ENCODE peak calls at places on chromosomes 11 and 22, in nine cellular contexts. L, M, N, W, Q, V, A, F and J are unnamed samples.
A peak's percentile ranks its signal among the peaks of the same experiment; 100 is the strongest.

GRCh38 chr11:63573881-63574855 is 11.0 kb upstream of the PLAAT2 start:
- DNase-seq in L (no peak), M (peak; percentile 25), N (peak; percentile 85), W (peak; percentile 59), Q (no peak), V (peak; percentile 54), A (peak; percentile 80), F (peak; percentile 66), J (no peak)

GRCh38 chr11:61627831-61628753 is 47.2 kb upstream of the SYT7 start:
- DNase-seq in L (peak; percentile 75), M (no peak), N (peak; percentile 73), W (peak; percentile 65), Q (no peak), V (peak; percentile 81), A (peak; percentile 85), F (peak; percentile 55), J (no peak)

GRCh38 chr11:106231591-106231990 is 154.1 kb downstream of the AASDHPPT start:
- DNase-seq in L (no peak), M (no peak), N (peak; percentile 13), W (no peak), Q (no peak), V (no peak), A (no peak), F (peak; percentile 49), J (no peak)

GRCh38 chr11:134854391-134854991 is 442.4 kb upstream of the B3GAT1 start:
- DNase-seq in L (no peak), M (no peak), N (no peak), W (no peak), Q (no peak), V (no peak), A (no peak), F (no peak), J (no peak)

GRCh38 chr11:119727523-119728081 is 1.4 kb downstream of the NECTIN1 start:
- DNase-seq in L (peak; percentile 72), M (no peak), N (no peak), W (no peak), Q (no peak), V (peak; percentile 22), A (no peak), F (no peak), J (no peak)

GRCh38 chr11:122150484-122151124 is 34.6 kb upstream of the BLID start:
- DNase-seq in L (no peak), M (no peak), N (no peak), W (peak; percentile 53), Q (no peak), V (no peak), A (no peak), F (no peak), J (no peak)

GRCh38 chr11:87536565-87536964 is 498.8 kb downstream of the TMEM135 start:
- DNase-seq in L (no peak), M (no peak), N (no peak), W (no peak), Q (no peak), V (no peak), A (no peak), F (no peak), J (no peak)

GRCh38 chr11:111438846-111439520 is 59.9 kb upstream of the POU2AF1 start:
- DNase-seq in L (no peak), M (no peak), N (no peak), W (no peak), Q (no peak), V (no peak), A (peak; percentile 46), F (no peak), J (no peak)

GRCh38 chr11:112504056-112504455 is 243.4 kb upstream of the PLET1 start:
- DNase-seq in L (no peak), M (no peak), N (peak; percentile 28), W (no peak), Q (no peak), V (no peak), A (no peak), F (peak; percentile 15), J (no peak)

GRCh38 chr11:92253945-92254344 is 29.3 kb downstream of the FAT3 start:
- DNase-seq in L (no peak), M (no peak), N (no peak), W (no peak), Q (no peak), V (no peak), A (no peak), F (peak; percentile 28), J (no peak)

GRCh38 chr11:69657911-69658605 is 17.1 kb downstream of the LTO1 start:
- DNase-seq in L (peak; percentile 52), M (no peak), N (peak; percentile 33), W (no peak), Q (no peak), V (no peak), A (no peak), F (peak; percentile 61), J (no peak)

GRCh38 chr11:296976-297665 is 2.2 kb downstream of the IFITM5 start:
- DNase-seq in L (peak; percentile 60), M (no peak), N (no peak), W (no peak), Q (no peak), V (no peak), A (peak; percentile 63), F (no peak), J (no peak)

GRCh38 chr11:44140805-44141204 is 45.3 kb downstream of the EXT2 start:
- DNase-seq in L (no peak), M (no peak), N (no peak), W (no peak), Q (no peak), V (no peak), A (no peak), F (no peak), J (no peak)

GRCh38 chr11:1854132-1854948 is 1.5 kb downstream of the LSP1 start:
- DNase-seq in L (no peak), M (no peak), N (no peak), W (no peak), Q (no peak), V (no peak), A (no peak), F (no peak), J (no peak)

GRCh38 chr22:47204002-47204979 is 441.8 kb downstream of the TBC1D22A start:
- DNase-seq in L (no peak), M (no peak), N (no peak), W (no peak), Q (no peak), V (no peak), A (peak; percentile 72), F (no peak), J (no peak)

GRCh38 chr11:101583180-101584128 is at the start of gene TRPC6:
- DNase-seq in L (peak; percentile 65), M (no peak), N (peak; percentile 47), W (peak; percentile 43), Q (no peak), V (peak; percentile 85), A (peak; percentile 83), F (peak; percentile 11), J (no peak)
- H3K27ac ChIP-seq in L (peak within 1 kb of the TSS; percentile 69), M (no peak within 1 kb of the TSS), N (peak within 1 kb of the TSS; percentile 42), W (peak within 1 kb of the TSS; percentile 73), Q (no peak within 1 kb of the TSS), V (peak within 1 kb of the TSS; percentile 96), A (peak within 1 kb of the TSS; percentile 90), F (peak within 1 kb of the TSS; percentile 55), J (no peak within 1 kb of the TSS)

GRCh38 chr11:70760416-70761020 is 362.2 kb downstream of the CTTN start:
- DNase-seq in L (peak; percentile 45), M (no peak), N (no peak), W (no peak), Q (no peak), V (no peak), A (no peak), F (no peak), J (no peak)

GRCh38 chr11:70761906-70762196 is 363.5 kb downstream of the CTTN start:
- DNase-seq in L (no peak), M (no peak), N (no peak), W (no peak), Q (no peak), V (no peak), A (no peak), F (no peak), J (no peak)

GRCh38 chr11:70759846-70760245 is 361.5 kb downstream of the CTTN start:
- DNase-seq in L (peak; percentile 30), M (no peak), N (no peak), W (no peak), Q (no peak), V (no peak), A (peak; percentile 28), F (no peak), J (no peak)

GRCh38 chr11:70762810-70763209 is 364.5 kb downstream of the CTTN start:
- DNase-seq in L (peak; percentile 67), M (no peak), N (no peak), W (no peak), Q (no peak), V (peak; percentile 82), A (no peak), F (no peak), J (no peak)

DNA sequence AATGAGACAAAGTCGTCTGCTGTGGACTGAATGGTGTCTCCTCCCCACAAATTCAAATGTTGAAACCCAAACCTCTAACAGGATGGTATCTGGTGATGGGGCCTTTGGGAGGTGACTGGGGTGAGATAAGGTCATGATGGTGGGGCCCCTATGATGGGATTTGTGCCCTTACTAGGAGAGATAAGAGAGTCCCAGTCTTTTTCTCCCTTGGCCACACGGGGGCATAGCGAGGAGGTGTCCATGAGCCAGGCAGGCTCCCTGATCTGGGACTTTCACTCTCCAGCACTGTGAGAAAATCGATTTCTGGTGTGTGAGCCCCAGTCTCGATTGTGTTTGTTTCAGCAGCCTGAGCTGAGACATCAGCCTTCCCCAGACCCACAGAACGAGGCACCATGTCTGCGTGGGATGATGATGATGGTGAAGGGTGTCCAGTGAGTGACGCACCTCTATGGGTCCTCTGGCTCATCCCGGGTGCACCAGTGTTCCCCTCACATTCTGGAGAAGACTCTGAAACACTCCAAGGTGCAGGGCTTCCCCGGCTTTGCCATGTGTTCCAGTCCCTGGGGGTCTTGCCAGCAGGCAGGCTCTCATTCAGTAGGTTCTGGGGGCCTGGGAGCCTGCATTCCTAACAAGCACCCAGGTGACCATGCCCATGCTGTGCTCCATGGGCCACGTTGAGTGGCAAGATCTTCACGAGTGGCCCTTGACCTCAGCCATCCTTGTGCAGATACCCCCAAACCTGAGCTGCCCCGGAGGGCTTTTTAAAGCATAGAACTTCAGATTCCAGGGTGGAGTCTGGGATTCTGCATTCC is 363.0 kb downstream of the CTTN start:
- DNase-seq in L (peak; percentile 13), M (no peak), N (no peak), W (no peak), Q (no peak), V (no peak), A (no peak), F (no peak), J (no peak)
- H3K9me3 ChIP-seq in L (no peaks in the 10 kb centered on the region), M (no peaks in the 10 kb centered on the region), N (peaks cover 2% of the 10 kb centered on the region), W (peaks cover 4% of the 10 kb centered on the region), Q (peaks cover 15% of the 10 kb centered on the region), V (no peaks in the 10 kb centered on the region), A (no peaks in the 10 kb centered on the region), F (no peaks in the 10 kb centered on the region), J (peaks cover 5% of the 10 kb centered on the region)

GRCh38 chr22:42901790-42902508 is 44.9 kb upstream of the ARFGAP3 start:
- DNase-seq in L (no peak), M (no peak), N (no peak), W (no peak), Q (no peak), V (no peak), A (no peak), F (no peak), J (no peak)
- TF ChIP-seq CTCF in L (peak; percentile 7), M (no peak), N (no peak), W (no peak), Q (peak; percentile 34), V (no peak), A (no peak), F (no peak), J (peak; percentile 38)

DNA sequence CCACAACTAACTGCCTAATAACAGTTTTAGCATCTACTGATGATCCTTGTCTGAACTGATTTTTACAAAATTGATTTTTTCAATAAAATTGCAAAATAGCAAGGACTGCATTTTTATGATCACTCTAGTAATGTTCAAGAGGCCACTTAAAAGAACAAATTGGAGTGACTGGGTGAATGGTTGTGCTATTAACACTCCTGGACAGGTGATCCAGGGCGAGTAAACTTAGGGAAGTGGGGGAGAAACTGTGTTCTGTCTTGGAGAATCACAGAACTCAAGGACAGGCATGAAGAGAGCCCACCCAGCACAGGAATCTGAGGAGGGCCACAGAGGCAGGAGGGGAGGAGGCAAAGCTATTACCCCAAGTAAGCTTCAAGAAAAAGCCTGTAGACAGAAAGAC is 75.8 kb downstream of the SGSM3 start:
- DNase-seq in L (no peak), M (no peak), N (no peak), W (no peak), Q (no peak), V (no peak), A (no peak), F (no peak), J (no peak)
- H3K27ac ChIP-seq in L (peak overlapping the region; percentile 9), M (no peak overlapping the region), N (no peak overlapping the region), W (no peak overlapping the region), Q (no peak overlapping the region), V (peak overlapping the region; percentile 11), A (no peak overlapping the region), F (no peak overlapping the region), J (no peak overlapping the region)